ENCODE peak calls at places on chromosomes 7 and 10, in nine cellular contexts. E is stomach, J is fibroblast of lung, H is neural progenitor cell, N is psoas muscle, L is Caco-2, G is mammary epithelial cell, S is right lobe of liver, K is tibial artery. V is an unnamed sample.
A peak's percentile ranks its signal among the peaks of the same experiment; 100 is the strongest.

GRCh38 chr10:73768881-73769280 is 13.0 kb upstream of the CHCHD1 start:
- DNase-seq in J (no peak), S (no peak), H (no peak), G (no peak), N (no peak), E (no peak), K (peak; percentile 52), L (no peak), V (no peak)

GRCh38 chr10:103789141-103789540 is 66.2 kb downstream of the SH3PXD2A start:
- DNase-seq in K (no peak), N (no peak), G (no peak), E (no peak), J (no peak), L (no peak), S (no peak), H (no peak), V (no peak)

GRCh38 chr10:1297566-1298301 is 241.5 kb downstream of the WDR37 start:
- DNase-seq in E (no peak), G (no peak), N (no peak), J (no peak), S (no peak), K (no peak), H (peak; percentile 66), L (peak; percentile 37), V (no peak)

GRCh38 chr10:133329401-133330202 is 7.1 kb downstream of the CALY start:
- DNase-seq in E (peak; percentile 91), L (peak; percentile 93), J (peak; percentile 84), G (peak; percentile 68), N (peak; percentile 83), S (peak; percentile 88), K (peak; percentile 83), H (peak; percentile 93), V (peak; percentile 79)

GRCh38 chr7:5595545-5596045 is 172.0 kb upstream of the TNRC18 start:
- DNase-seq in N (no peak), S (no peak), L (no peak), K (no peak), E (no peak), J (peak; percentile 79), H (no peak), G (peak; percentile 78), V (no peak)

GRCh38 chr10:62020362-62020730 is 118.8 kb downstream of the ARID5B start:
- DNase-seq in L (no peak), J (no peak), G (no peak), K (no peak), S (no peak), E (no peak), N (no peak), H (peak; percentile 22), V (no peak)

GRCh38 chr10:99779335-99779734 is 3.1 kb upstream of the ABCC2 start:
- DNase-seq in L (peak; percentile 42), N (no peak), J (peak; percentile 76), E (no peak), H (no peak), K (no peak), G (peak; percentile 51), S (no peak), V (no peak)

GRCh38 chr7:227940-228339 is 35.6 kb downstream of the FAM20C start:
- DNase-seq in K (no peak), N (no peak), J (no peak), L (no peak), S (no peak), E (no peak), G (no peak), H (no peak), V (no peak)

GRCh38 chr10:52226448-52226847 is 87.6 kb upstream of the DKK1 start:
- DNase-seq in H (no peak), K (no peak), L (no peak), G (peak; percentile 77), S (no peak), J (peak; percentile 59), E (no peak), N (no peak), V (no peak)

GRCh38 chr10:52217531-52217930 is 96.5 kb upstream of the DKK1 start:
- DNase-seq in S (no peak), N (no peak), G (no peak), H (no peak), E (no peak), K (no peak), J (no peak), L (no peak), V (no peak)

GRCh38 chr10:52220947-52221346 is 93.1 kb upstream of the DKK1 start:
- DNase-seq in E (no peak), S (no peak), H (no peak), J (no peak), N (no peak), K (no peak), L (no peak), G (no peak), V (no peak)

GRCh38 chr10:52216852-52217251 is 97.2 kb upstream of the DKK1 start:
- DNase-seq in N (no peak), H (no peak), L (no peak), G (peak; percentile 63), J (peak; percentile 51), S (no peak), K (no peak), E (no peak), V (no peak)

GRCh38 chr10:52221937-52222336 is 92.1 kb upstream of the DKK1 start:
- DNase-seq in L (no peak), G (no peak), J (no peak), N (no peak), K (no peak), E (no peak), S (no peak), H (no peak), V (no peak)
- H3K36me3 ChIP-seq in L (no peaks in the 10 kb centered on the region), G (no peaks in the 10 kb centered on the region), J (no peaks in the 10 kb centered on the region), N (no peaks in the 10 kb centered on the region), K (no peaks in the 10 kb centered on the region), E (no peaks in the 10 kb centered on the region), S (no peaks in the 10 kb centered on the region), H (no peaks in the 10 kb centered on the region), V (no peaks in the 10 kb centered on the region)

GRCh38 chr10:22833781-22834180 is 94.1 kb upstream of the ARMC3 start:
- DNase-seq in S (no peak), N (no peak), K (no peak), J (no peak), E (no peak), L (no peak), H (no peak), G (no peak), V (no peak)

GRCh38 chr10:22831586-22831985 is 96.3 kb upstream of the ARMC3 start:
- DNase-seq in H (no peak), G (no peak), L (no peak), J (peak; percentile 76), S (no peak), K (no peak), E (no peak), N (no peak), V (no peak)

GRCh38 chr10:22833353-22833752 is 94.5 kb upstream of the ARMC3 start:
- DNase-seq in G (no peak), H (no peak), K (no peak), J (no peak), S (no peak), L (no peak), N (no peak), E (no peak), V (no peak)

GRCh38 chr10:22832851-22833250 is 95.0 kb upstream of the ARMC3 start:
- DNase-seq in K (no peak), H (no peak), E (no peak), G (no peak), J (no peak), N (no peak), S (no peak), L (no peak), V (no peak)

GRCh38 chr10:22832198-22832597 is 95.7 kb upstream of the ARMC3 start:
- DNase-seq in G (no peak), S (no peak), N (no peak), J (no peak), L (no peak), H (no peak), K (no peak), E (no peak), V (no peak)
- H3K4me1 ChIP-seq in G (no peaks in the 10 kb centered on the region), S (no peaks in the 10 kb centered on the region), N (no peaks in the 10 kb centered on the region), J (no peaks in the 10 kb centered on the region), L (peaks cover 12% of the 10 kb centered on the region), H (peaks cover 14% of the 10 kb centered on the region), K (no peaks in the 10 kb centered on the region), E (no peaks in the 10 kb centered on the region), V (no peaks in the 10 kb centered on the region)

GRCh38 chr7:111743244-111743852 is 181.1 kb upstream of the IMMP2L start:
- DNase-seq in L (no peak), H (no peak), J (no peak), E (no peak), N (no peak), G (no peak), S (no peak), K (no peak), V (no peak)

GRCh38 chr7:111740942-111741341 is 178.7 kb upstream of the IMMP2L start:
- DNase-seq in S (no peak), H (no peak), E (no peak), G (no peak), N (no peak), K (no peak), L (no peak), J (no peak), V (no peak)

GRCh38 chr7:111746950-111747349 is 184.7 kb upstream of the IMMP2L start:
- DNase-seq in N (no peak), S (no peak), E (no peak), L (peak; percentile 17), G (no peak), J (no peak), H (no peak), K (no peak), V (no peak)

GRCh38 chr7:111744501-111745155 is 182.3 kb upstream of the IMMP2L start:
- DNase-seq in E (no peak), J (peak; percentile 78), L (no peak), N (no peak), K (no peak), G (no peak), S (no peak), H (no peak), V (no peak)

DNA sequence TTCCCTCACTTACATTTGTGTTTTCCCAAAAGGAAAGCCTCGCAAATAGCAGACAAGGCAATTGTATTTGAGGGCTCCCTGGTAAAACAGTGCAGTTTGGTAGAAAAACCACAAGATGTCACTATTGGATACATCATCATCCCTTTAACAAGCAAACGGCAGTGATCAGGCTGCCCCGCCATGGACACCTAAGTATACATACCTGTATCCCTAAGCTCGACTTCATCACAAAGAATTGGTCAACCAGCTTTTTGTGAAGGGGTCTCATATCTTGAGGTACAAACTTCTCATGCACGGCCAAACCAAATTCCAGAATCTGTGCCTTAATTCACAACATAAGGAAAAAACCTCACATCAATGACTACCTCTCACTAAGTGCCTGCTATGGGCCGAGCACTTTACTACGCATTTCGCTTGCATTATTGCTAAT is 179.5 kb upstream of the IMMP2L start:
- DNase-seq in G (peak; percentile 60), H (peak; percentile 81), S (no peak), J (peak; percentile 63), K (no peak), N (no peak), L (peak; percentile 65), E (peak; percentile 69), V (peak; percentile 40)
- TF ChIP-seq CTCF in G (peak; percentile 77), H (peak; percentile 76), S (peak; percentile 62), J (peak; percentile 61), K (peak; percentile 59), N (peak; percentile 64), L (peak; percentile 69), E (no peak), V (peak; percentile 66)

DNA sequence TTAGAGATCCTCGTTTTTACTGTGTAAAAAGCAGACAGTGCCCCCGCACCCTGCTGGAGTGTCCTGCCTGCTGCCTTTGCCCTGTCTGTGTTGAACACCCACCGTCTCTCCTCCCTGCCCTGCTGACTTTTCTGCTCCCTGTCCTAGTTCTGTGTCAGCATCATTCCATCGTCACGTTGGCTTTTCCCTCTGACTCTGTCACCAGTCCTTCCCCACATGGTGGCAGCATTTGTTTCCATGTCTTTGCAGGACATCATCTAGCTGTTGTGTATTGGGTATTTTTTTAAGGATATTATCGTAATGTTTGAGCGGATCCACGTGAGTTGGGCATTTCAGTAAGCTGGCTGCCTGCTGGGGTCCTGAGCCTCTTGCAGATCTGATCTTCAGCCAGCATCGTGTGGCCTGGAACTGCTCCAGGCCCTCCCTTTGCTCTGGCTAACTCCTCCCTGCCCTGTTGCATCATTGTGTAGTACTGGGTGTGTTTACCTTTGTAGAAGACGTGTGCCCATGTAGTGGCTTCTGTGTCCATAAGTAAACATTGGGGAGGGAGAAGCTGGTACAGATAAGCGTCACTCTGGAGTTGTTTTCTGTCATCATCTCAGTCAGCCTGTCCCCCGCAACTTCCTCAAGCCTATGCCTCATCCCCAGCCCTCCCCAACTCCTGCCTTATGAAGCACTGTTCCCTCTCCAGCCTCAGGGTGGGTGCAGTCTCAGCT is 44.2 kb downstream of the TRRAP start:
- DNase-seq in K (peak; percentile 82), N (no peak), J (peak; percentile 54), S (peak; percentile 68), H (no peak), G (no peak), E (peak; percentile 52), L (peak; percentile 16), V (no peak)
- H3K36me3 ChIP-seq in K (peaks cover 63% of the 10 kb centered on the region), N (peaks cover 99% of the 10 kb centered on the region), J (peaks cover 22% of the 10 kb centered on the region), S (no peaks in the 10 kb centered on the region), H (peaks cover 3% of the 10 kb centered on the region), G (peaks cover 22% of the 10 kb centered on the region), E (peaks cover 100% of the 10 kb centered on the region), L (peaks cover 4% of the 10 kb centered on the region), V (no peaks in the 10 kb centered on the region)